ENCODE peak calls at places on chromosomes 12 and 14, in eight cellular contexts. O is body of pancreas, R is breast epithelium, L is fibroblast of the aortic adventitia, A is IMR-90, Y is AG04450, T is vagina, D is GM23338. B is an unnamed sample.

GRCh38 chr12:88185988-88186387 is 43.9 kb downstream of the TMTC3 start:
- DNase-seq in T (no peak), R (no peak), A (peak), D (no peak), L (peak), O (no peak), Y (peak), B (peak)

GRCh38 chr12:127785936-127786335 is 481.0 kb upstream of the TMEM132C start:
- DNase-seq in D (no peak), L (no peak), T (no peak), A (no peak), R (no peak), O (no peak), Y (no peak), B (no peak)

GRCh38 chr12:118979763-118980406 is 1.5 kb upstream of the SRRM4 start:
- DNase-seq in O (peak), L (peak), Y (no peak), T (no peak), R (no peak), A (peak), D (peak), B (peak)

GRCh38 chr12:113467154-113467513 is 4.5 kb downstream of the LHX5 start:
- DNase-seq in O (no peak), D (peak), A (no peak), Y (no peak), R (no peak), T (no peak), L (no peak), B (no peak)

GRCh38 chr12:131137836-131138637 is 184.3 kb downstream of the ADGRD1 start:
- DNase-seq in A (no peak), D (no peak), Y (no peak), O (no peak), L (peak), R (no peak), T (no peak), B (peak)

GRCh38 chr12:116143883-116144266 is 133.6 kb downstream of the MED13L start:
- DNase-seq in D (peak), Y (no peak), L (peak), O (no peak), A (peak), R (no peak), T (no peak), B (peak)

GRCh38 chr12:104707179-104707578 is 250.4 kb downstream of the CHST11 start:
- DNase-seq in T (no peak), R (no peak), Y (no peak), D (no peak), O (no peak), A (peak), L (peak), B (no peak)

GRCh38 chr14:93533864-93534263 is 103.1 kb downstream of the UNC79 start:
- DNase-seq in Y (no peak), O (no peak), D (no peak), R (no peak), L (no peak), T (no peak), A (no peak), B (no peak)

GRCh38 chr12:132789099-132789471 is 27.5 kb upstream of the ANKLE2 start:
- DNase-seq in T (no peak), Y (no peak), O (no peak), R (no peak), D (no peak), A (no peak), L (no peak), B (no peak)

GRCh38 chr12:126926023-126926600 is 1340.9 kb upstream of the TMEM132C start:
- DNase-seq in A (no peak), O (no peak), D (no peak), L (peak), R (no peak), Y (no peak), T (no peak), B (no peak)

GRCh38 chr12:26298785-26299621 is 103.6 kb downstream of the SSPN start:
- DNase-seq in D (peak), Y (no peak), O (no peak), L (peak), A (peak), R (no peak), T (no peak), B (peak)

GRCh38 chr12:50353869-50354593 is 42.4 kb downstream of the FAM186A start:
- DNase-seq in R (no peak), T (no peak), A (peak), Y (no peak), D (no peak), L (peak), O (no peak), B (peak)

GRCh38 chr14:98907271-98907670 is 364.7 kb downstream of the BCL11B start:
- DNase-seq in R (no peak), A (no peak), D (no peak), T (no peak), Y (no peak), O (no peak), L (no peak), B (no peak)

GRCh38 chr12:66516133-66516532 is 162.7 kb downstream of the GRIP1 start:
- DNase-seq in O (no peak), D (peak), R (no peak), T (no peak), L (no peak), A (no peak), Y (no peak), B (peak)

GRCh38 chr12:16523570-16524331 is 82.2 kb downstream of the LMO3 start:
- DNase-seq in D (no peak), A (peak), T (no peak), R (no peak), Y (no peak), O (no peak), L (peak), B (no peak)

GRCh38 chr14:31954991-31955390 is 122.1 kb upstream of the ARHGAP5 start:
- DNase-seq in D (no peak), T (no peak), A (peak), R (no peak), Y (no peak), O (no peak), L (no peak), B (no peak)

GRCh38 chr14:42490536-42490935 is 883.9 kb downstream of the LRFN5 start:
- DNase-seq in Y (peak), T (no peak), A (peak), D (no peak), L (peak), O (no peak), R (no peak), B (no peak)

GRCh38 chr12:89346741-89347324 is 5.5 kb downstream of the DUSP6 start:
- DNase-seq in T (no peak), L (peak), Y (no peak), R (no peak), O (no peak), D (peak), A (peak), B (peak)

GRCh38 chr14:92511472-92512247 is 1.9 kb upstream of the RIN3 start:
- DNase-seq in O (no peak), L (peak), T (no peak), A (peak), Y (peak), D (no peak), R (no peak), B (peak)

GRCh38 chr12:26953447-26953846 is 15.2 kb downstream of the FGFR1OP2 start:
- DNase-seq in O (no peak), R (no peak), L (peak), Y (no peak), A (peak), T (no peak), D (no peak), B (peak)

DNA sequence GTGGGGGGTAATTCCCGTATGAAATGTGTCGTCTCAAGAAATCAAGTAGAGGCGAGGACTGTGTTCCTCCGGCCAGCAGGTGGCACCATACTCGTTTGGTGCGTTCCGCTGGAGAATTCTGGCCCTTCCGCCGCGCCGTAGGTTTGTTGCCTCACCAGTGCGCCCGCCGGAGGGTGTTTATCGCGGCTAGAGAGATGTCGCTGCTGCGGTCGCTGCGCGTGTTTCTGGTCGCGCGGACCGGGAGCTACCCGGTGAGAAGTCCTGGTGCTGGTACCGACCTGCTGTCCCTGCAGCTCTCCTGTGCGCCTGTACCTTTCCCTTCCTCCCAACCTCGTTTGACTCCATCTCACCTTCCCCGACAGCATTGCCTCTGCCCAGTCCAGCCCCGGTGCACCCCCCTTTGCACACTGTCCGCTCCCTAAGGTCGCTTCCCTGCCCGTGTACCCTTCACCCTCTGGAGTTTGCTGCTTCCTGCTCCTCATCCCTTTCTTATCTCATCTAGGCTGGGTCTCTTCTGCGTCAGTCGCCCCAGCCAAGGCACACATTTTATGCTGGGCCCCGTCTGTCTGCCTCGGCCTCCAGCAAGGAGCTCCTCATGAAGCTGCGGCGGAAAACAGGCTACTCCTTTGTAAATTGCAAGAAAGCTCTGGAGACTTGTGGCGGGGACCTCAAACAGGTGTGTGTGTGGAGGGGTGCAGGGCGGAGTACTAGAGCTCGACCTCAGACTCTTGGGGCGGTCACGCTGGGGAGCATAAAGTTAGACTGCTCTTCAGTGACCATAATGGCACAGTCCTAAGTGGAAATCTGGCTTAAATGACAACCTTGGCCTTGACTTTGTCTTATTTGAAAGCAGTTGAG is at the start of gene TSFM:
- DNase-seq in D (peak), T (no peak), O (peak), A (peak), Y (peak), L (peak), R (peak), B (peak)
- H3K4me3 ChIP-seq in D (peak), T (peak), O (peak), A (peak), Y (peak), L (peak), R (peak), B (peak)

GRCh38 chr12:97368462-97369150 is 94.0 kb upstream of the RMST start:
- DNase-seq in T (no peak), O (no peak), A (no peak), L (no peak), Y (no peak), D (no peak), R (no peak), B (no peak)
- TF ChIP-seq CTCF in T (no peak), O (no peak), A (no peak), L (no peak), Y (no peak), D (no peak), R (no peak), B (no peak)

GRCh38 chr14:70121521-70121920 is 67.2 kb downstream of the SLC8A3 start:
- DNase-seq in T (no peak), A (no peak), O (no peak), R (no peak), L (no peak), D (peak), Y (no peak), B (no peak)
- H3K4me3 ChIP-seq in T (no peak), A (no peak), O (no peak), R (no peak), L (no peak), D (no peak), Y (no peak), B (no peak)

DNA sequence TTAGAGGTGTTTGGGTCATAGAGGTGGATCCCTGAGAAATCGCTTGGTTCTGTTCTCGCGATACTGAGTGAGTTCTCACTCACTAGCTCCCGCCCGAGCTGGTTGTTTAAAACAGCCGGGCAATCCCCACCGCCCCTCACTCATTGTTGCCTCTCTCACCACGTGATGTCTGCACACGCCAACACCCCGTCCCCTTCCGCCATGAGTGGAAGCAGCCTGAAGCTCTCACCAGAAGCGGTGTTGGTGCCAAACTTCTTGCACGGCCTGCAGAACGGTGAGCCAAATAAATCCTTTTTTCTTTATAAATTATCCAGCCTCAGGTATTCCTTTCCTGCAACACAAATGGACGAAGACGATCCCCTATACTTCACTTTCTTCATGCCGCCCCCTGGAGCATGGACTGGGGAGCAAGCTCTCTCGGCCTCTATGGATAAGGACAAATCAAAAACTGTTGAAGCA is 45.4 kb upstream of the CCND2 start:
- DNase-seq in Y (no peak), O (no peak), L (no peak), T (no peak), D (peak), A (no peak), R (no peak), B (no peak)
- TF ChIP-seq CTCF in Y (peak), O (no peak), L (no peak), T (no peak), D (peak), A (no peak), R (no peak), B (no peak)

DNA sequence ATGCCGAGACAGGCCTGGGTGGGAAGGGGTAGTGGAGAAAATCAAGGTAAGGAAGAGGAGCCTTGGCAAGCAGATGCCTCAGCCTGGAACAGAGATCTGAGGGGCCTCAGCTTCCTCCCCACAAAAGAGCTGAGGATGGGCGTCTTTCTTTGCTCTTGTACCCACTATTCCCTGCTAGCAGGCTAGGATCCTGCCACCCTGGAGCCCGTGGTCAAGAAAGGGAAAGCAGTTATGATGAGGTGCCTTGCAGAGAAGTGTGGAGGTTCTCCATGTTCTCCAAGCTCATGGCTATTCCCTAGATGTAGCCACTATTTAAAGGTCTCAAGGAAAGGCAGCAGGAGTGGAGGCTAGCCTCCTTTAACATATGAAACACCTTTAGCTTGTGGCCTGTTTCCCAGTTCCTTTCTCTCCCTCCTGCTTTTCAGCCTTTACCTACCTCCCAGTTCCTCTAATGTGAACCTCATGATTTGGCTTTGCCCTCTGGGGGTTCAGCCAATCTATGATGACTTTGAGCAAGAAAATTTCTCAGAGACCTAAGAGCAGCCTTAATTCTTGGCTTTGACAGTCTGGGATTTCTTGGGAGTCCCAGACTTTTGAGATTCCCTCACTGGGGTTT is 1.1 kb downstream of the IKZF4 start:
- DNase-seq in O (no peak), R (no peak), Y (no peak), A (no peak), T (no peak), D (no peak), L (no peak), B (no peak)
- H3K4me3 ChIP-seq in O (no peak), R (peak), Y (peak), A (peak), T (peak), D (peak), L (peak), B (no peak)

DNA sequence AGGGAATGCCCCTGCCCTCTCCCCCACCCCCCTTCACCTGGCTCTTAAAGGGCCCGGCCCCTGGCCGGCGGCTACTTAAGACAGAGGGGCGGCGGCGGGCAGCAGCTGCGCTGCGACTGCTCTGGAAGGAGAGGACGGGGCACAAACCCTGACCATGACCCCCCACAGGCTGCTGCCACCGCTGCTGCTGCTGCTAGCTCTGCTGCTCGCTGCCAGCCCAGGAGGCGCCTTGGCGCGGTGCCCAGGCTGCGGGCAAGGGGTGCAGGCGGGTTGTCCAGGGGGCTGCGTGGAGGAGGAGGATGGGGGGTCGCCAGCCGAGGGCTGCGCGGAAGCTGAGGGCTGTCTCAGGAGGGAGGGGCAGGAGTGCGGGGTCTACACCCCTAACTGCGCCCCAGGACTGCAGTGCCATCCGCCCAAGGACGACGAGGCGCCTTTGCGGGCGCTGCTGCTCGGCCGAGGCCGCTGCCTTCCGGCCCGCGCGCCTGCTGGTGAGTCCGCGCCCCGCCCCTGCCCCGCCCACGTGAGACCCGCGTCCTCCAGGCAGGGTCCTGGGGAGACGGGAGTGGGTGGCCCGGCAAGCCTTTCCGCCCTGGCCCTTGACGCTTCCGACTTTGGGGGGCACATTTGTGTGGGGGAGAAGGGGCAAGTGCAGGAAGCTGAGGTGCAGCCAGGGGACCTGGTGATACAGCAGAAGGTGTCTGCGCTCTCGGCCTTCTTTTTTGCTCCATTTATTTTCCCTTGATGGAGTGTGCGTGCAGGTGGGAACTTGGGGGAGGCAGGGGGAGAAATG is at the start of gene IGFBP6:
- DNase-seq in A (peak), T (no peak), O (peak), Y (no peak), R (peak), L (peak), D (peak), B (peak)
- TF ChIP-seq CTCF in A (no peak), T (no peak), O (peak), Y (no peak), R (no peak), L (no peak), D (no peak), B (no peak)

GRCh38 chr12:64679487-64679983 is 69.2 kb downstream of the RASSF3 start:
- DNase-seq in O (peak), D (no peak), Y (no peak), T (no peak), L (peak), A (peak), R (peak), B (peak)

GRCh38 chr12:64678835-64679234 is 68.5 kb downstream of the RASSF3 start:
- DNase-seq in R (no peak), D (no peak), T (no peak), O (no peak), Y (no peak), L (no peak), A (no peak), B (no peak)

GRCh38 chr12:64680235-64680634 is 69.9 kb downstream of the RASSF3 start:
- DNase-seq in Y (no peak), L (no peak), A (no peak), T (no peak), R (no peak), O (no peak), D (no peak), B (no peak)

GRCh38 chr12:64682572-64683277 is 72.4 kb downstream of the RASSF3 start:
- DNase-seq in L (peak), A (peak), T (no peak), D (peak), Y (peak), R (no peak), O (no peak), B (peak)

GRCh38 chr12:64681200-64682052 is 71.1 kb downstream of the RASSF3 start:
- DNase-seq in R (no peak), L (no peak), T (no peak), D (no peak), A (no peak), O (no peak), Y (no peak), B (no peak)
- H3K4me3 ChIP-seq in R (no peak), L (no peak), T (no peak), D (no peak), A (no peak), O (no peak), Y (no peak), B (no peak)

B was measured in AG10803.